ENCODE peak calls at places on chromosomes 4 and X, in seven cellular contexts. F, P, E, T, M, V and Y are unnamed samples. For H3K4me1, the result is how much of the 10 kb centered on the place peaks cover.

GRCh38 chr4:188037003-188037713 is 41.6 kb downstream of the ZFP42 start:
- DNase-seq in F (no peak), P (no peak), E (no peak), T (no peak), M (no peak), V (no peak), Y (no peak)

GRCh38 chr4:174713821-174714220 is 115.2 kb downstream of the GLRA3 start:
- DNase-seq in F (no peak), P (no peak), E (peak), T (no peak), M (no peak), V (no peak), Y (no peak)

GRCh38 chrX:56762220-56762619 is 33.2 kb downstream of the NBDY start:
- DNase-seq in F (no peak), P (no peak), E (no peak), T (no peak), M (no peak), V (no peak), Y (no peak)

GRCh38 chrX:117134983-117135382 is 672.2 kb upstream of the CT83 start:
- DNase-seq in F (no peak), P (no peak), E (no peak), T (no peak), M (no peak), V (no peak), Y (no peak)

GRCh38 chrX:86946569-86946968 is 571.0 kb upstream of the KLHL4 start:
- DNase-seq in F (no peak), P (no peak), E (peak), T (no peak), M (no peak), V (no peak), Y (no peak)

GRCh38 chrX:153933751-153934472 is 925 bp downstream of the NAA10 start:
- DNase-seq in F (no peak), P (no peak), E (peak), T (no peak), M (no peak), V (no peak), Y (no peak)

GRCh38 chrX:10048076-10048475 is 80.9 kb downstream of the CLDN34 start:
- DNase-seq in F (no peak), P (no peak), E (no peak), T (no peak), M (no peak), V (no peak), Y (no peak)

GRCh38 chr4:159048166-159048886 is 54.6 kb upstream of the RAPGEF2 start:
- DNase-seq in F (peak), P (peak), E (peak), T (peak), M (peak), V (peak), Y (peak)

GRCh38 chr4:44319129-44319528 is 129.5 kb downstream of the KCTD8 start:
- DNase-seq in F (no peak), P (no peak), E (no peak), T (no peak), M (no peak), V (no peak), Y (no peak)

GRCh38 chr4:28831867-28832266 is 1888.3 kb upstream of the PCDH7 start:
- DNase-seq in F (no peak), P (no peak), E (no peak), T (no peak), M (no peak), V (no peak), Y (no peak)

GRCh38 chr4:114597410-114598115 is 1.0 kb upstream of the UGT8 start:
- DNase-seq in F (no peak), P (no peak), E (no peak), T (no peak), M (no peak), V (no peak), Y (peak)

GRCh38 chr4:53694666-53695065 is 103.4 kb upstream of the LNX1 start:
- DNase-seq in F (no peak), P (no peak), E (no peak), T (no peak), M (no peak), V (no peak), Y (no peak)

GRCh38 chr4:82519072-82519471 is 42.7 kb downstream of the TMEM150C start:
- DNase-seq in F (no peak), P (no peak), E (no peak), T (no peak), M (no peak), V (no peak), Y (no peak)

GRCh38 chr4:75344915-75345314 is 169.3 kb downstream of the RCHY1 start:
- DNase-seq in F (no peak), P (no peak), E (no peak), T (no peak), M (no peak), V (no peak), Y (no peak)

GRCh38 chr4:80036949-80037348 is 36.1 kb downstream of the ANTXR2 start:
- DNase-seq in F (no peak), P (no peak), E (no peak), T (no peak), M (peak), V (no peak), Y (no peak)

GRCh38 chr4:142984871-142985585 is 138.9 kb upstream of the INPP4B start:
- DNase-seq in F (no peak), P (no peak), E (peak), T (no peak), M (no peak), V (no peak), Y (peak)

GRCh38 chr4:188408244-188409067 is 269.2 kb downstream of the TRIML1 start:
- DNase-seq in F (no peak), P (no peak), E (peak), T (no peak), M (no peak), V (no peak), Y (no peak)

GRCh38 chr4:123553279-123553678 is 156.7 kb downstream of the SPRY1 start:
- DNase-seq in F (no peak), P (no peak), E (no peak), T (no peak), M (no peak), V (no peak), Y (no peak)

GRCh38 chr4:180437601-180438000 is 1805.6 kb upstream of the TENM3 start:
- DNase-seq in F (no peak), P (no peak), E (no peak), T (no peak), M (no peak), V (no peak), Y (no peak)

GRCh38 chr4:187175197-187175596 is 451.5 kb upstream of the FAT1 start:
- DNase-seq in F (no peak), P (no peak), E (no peak), T (no peak), M (no peak), V (no peak), Y (no peak)

GRCh38 chr4:4358093-4358840 is 28.6 kb upstream of the NSG1 start:
- DNase-seq in F (no peak), P (no peak), E (no peak), T (no peak), M (no peak), V (no peak), Y (no peak)

GRCh38 chr4:73007526-73008100 is 61.9 kb downstream of the COX18 start:
- DNase-seq in F (no peak), P (no peak), E (no peak), T (no peak), M (no peak), V (no peak), Y (no peak)

GRCh38 chr4:27638163-27638915 is 777.7 kb downstream of the STIM2 start:
- DNase-seq in F (no peak), P (no peak), E (peak), T (no peak), M (no peak), V (no peak), Y (no peak)

DNA sequence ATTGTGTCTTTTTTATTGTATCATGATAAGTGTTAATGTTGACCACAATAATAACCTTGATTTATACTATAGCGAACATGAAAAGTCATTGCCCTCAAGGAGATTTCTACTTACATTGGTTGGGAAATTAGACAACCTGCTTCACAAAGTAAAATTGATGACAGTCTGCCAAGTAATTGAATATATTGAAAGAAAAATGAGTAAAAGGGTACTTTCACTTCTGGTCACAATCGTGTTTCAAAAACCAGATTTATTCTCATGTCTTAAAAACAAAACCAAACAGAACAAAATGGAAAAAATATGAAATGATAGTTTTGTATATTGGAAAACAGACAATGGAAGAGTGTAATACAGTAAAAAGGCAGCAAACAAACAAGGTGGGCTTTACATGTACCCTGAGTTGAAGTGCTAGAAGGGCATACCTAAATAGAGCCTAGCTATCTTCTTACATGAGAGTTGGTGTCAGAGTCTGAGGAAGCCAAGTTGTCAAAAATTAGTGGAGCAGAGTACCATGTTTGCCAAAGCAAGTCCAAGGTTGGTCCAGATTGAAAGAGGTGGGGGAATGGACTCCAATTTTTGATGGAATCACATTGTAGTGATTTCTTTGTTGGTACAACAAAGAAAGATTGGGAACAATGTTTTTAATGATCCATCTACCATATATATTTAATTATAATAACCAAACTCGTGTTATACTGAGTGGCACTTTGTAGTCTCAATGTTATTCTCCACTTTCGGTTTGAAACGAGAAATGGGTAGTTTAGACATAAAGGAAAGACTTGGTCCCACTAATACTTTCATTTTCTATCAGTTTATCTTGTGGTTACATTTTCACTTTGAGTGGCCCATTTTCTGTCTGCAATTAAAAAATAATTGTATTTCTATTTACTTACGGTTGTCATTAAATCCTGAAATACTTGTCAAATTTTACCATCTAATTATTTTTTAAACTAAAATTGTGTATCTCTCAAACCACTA is 775.6 kb downstream of the STIM2 start:
- DNase-seq in F (no peak), P (no peak), E (no peak), T (no peak), M (no peak), V (no peak), Y (no peak)
- H3K4me3 ChIP-seq in F (no peak), P (no peak), E (no peak), T (no peak), M (no peak), V (no peak), Y (no peak)

GRCh38 chr4:89289312-89289711 is 18.3 kb downstream of the GPRIN3 start:
- DNase-seq in F (no peak), P (no peak), E (no peak), T (no peak), M (no peak), V (no peak), Y (no peak)

GRCh38 chr4:89290727-89291126 is 16.9 kb downstream of the GPRIN3 start:
- DNase-seq in F (no peak), P (no peak), E (no peak), T (peak), M (no peak), V (no peak), Y (no peak)

GRCh38 chr4:89288430-89288829 is 19.2 kb downstream of the GPRIN3 start:
- DNase-seq in F (no peak), P (no peak), E (no peak), T (no peak), M (no peak), V (no peak), Y (no peak)

GRCh38 chr4:89285735-89286134 is 21.9 kb downstream of the GPRIN3 start:
- DNase-seq in F (no peak), P (no peak), E (no peak), T (no peak), M (no peak), V (no peak), Y (no peak)

DNA sequence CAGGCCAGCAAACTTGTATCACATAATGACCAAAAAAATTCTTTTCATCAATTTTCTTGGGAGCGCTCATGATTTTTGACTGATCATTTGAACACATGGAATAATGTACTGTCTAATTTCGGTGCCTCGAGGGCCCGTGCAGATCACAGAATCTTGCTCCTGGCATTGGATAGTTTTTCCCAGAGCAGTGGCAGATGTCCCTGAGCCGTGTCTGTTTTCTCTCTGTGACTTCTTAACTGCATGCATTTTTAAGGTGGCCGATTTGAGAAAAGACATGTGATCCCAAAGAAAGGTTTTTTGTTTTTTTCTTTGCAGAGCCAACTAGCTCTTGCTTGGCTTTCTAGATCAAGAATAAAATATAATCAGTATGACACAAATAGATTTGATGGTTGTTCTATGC is 19.7 kb downstream of the GPRIN3 start:
- DNase-seq in F (no peak), P (no peak), E (no peak), T (no peak), M (no peak), V (no peak), Y (no peak)
- H3K4me1 ChIP-seq in F (under half), P (under half), E (under half), T (under half), M (under half), V (under half), Y (under half)

GRCh38 chrX:108537005-108537404 is 97.4 kb downstream of the COL4A5 start:
- DNase-seq in F (peak), P (no peak), E (peak), T (no peak), M (peak), V (no peak), Y (peak)
- TF ChIP-seq CTCF in F (peak), P (peak), E (peak), T (peak), M (peak), V (peak), Y (peak)

GRCh38 chr4:6324999-6325790 is 55.5 kb downstream of the WFS1 start:
- DNase-seq in F (no peak), P (no peak), E (peak), T (peak), M (no peak), V (peak), Y (peak)

GRCh38 chr4:6326312-6327060 is 56.8 kb downstream of the WFS1 start:
- DNase-seq in F (no peak), P (no peak), E (no peak), T (no peak), M (no peak), V (no peak), Y (no peak)

GRCh38 chr4:6325791-6326290 is 56.2 kb downstream of the WFS1 start:
- DNase-seq in F (no peak), P (no peak), E (no peak), T (no peak), M (no peak), V (no peak), Y (no peak)

GRCh38 chr4:6322761-6323566 is 53.3 kb downstream of the WFS1 start:
- DNase-seq in F (no peak), P (no peak), E (no peak), T (no peak), M (no peak), V (no peak), Y (no peak)

DNA sequence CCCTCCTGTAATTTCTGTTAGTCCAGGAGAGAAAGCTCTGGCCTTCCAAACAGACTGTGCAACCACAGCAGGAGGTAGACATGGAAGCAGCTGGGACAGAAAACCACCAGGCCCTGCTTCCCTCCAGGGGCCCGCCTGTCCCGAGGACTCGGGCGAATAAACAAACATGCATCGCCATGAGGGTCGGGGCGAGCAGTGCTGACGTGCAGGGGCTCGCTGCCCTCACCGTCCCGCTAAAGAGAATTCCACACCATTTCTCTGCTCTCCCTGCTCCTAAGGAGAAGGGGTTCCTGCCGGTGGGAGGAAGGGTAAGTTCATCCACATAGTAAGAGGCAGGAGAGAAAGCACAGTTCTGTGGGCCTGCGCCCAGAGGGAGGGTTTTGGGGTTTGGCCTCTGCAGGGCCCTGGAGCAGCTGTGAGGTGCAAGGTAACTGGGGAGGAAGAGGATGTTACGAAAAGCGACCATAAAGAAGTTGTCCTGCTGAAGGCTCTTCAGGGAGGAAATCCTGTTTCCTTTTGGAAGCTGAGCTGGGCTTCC is 54.9 kb downstream of the WFS1 start:
- DNase-seq in F (no peak), P (no peak), E (no peak), T (no peak), M (no peak), V (no peak), Y (no peak)
- H3K4me3 ChIP-seq in F (no peak), P (no peak), E (no peak), T (no peak), M (no peak), V (no peak), Y (no peak)

GRCh38 chr4:1042352-1043025 is 31.1 kb downstream of the FGFRL1 start:
- DNase-seq in F (no peak), P (no peak), E (no peak), T (no peak), M (no peak), V (no peak), Y (no peak)
- H3K4me1 ChIP-seq in F (under half), P (under half), E (under half), T (under half), M (under half), V (under half), Y (under half)

GRCh38 chrX:53227224-53227765 is 2.3 kb upstream of the KDM5C start:
- DNase-seq in F (no peak), P (no peak), E (no peak), T (no peak), M (no peak), V (no peak), Y (no peak)

GRCh38 chrX:53223955-53224859 is 800 bp downstream of the KDM5C start:
- DNase-seq in F (no peak), P (no peak), E (peak), T (no peak), M (no peak), V (no peak), Y (peak)

GRCh38 chrX:53224860-53225797 is at the start of gene KDM5C:
- DNase-seq in F (peak), P (peak), E (peak), T (peak), M (peak), V (peak), Y (peak)

DNA sequence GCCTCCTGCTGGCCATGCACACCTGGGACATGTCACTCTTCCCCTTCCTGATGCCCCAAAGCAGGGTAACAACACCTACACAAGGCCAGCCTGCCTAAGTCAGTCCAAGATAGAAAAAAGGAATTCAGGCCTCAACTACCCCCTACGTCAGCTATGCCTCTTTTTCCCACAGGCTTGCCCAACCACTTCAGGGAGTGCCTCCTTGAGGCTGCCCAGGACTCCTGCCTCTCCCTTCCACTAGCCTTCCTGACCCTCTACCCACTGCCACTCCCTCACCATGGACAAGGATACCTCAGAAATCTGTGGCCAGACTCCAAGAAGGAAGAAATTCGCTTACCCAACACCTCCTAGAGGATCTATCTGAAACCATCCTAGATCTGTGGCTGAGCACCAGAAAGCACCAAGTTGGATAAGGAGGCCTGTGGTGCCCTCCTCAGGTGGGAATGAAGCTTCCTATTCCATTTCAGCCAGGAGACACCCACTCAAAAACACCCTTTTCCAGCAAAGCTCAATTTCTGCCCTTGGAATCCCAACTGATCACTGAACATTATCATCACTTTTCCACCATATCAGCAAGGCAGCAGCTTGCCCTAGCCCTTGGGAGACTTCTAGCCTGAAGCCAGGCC is 1.8 kb downstream of the KDM5C start:
- DNase-seq in F (no peak), P (no peak), E (peak), T (no peak), M (peak), V (no peak), Y (peak)
- TF ChIP-seq CTCF in F (peak), P (no peak), E (peak), T (no peak), M (no peak), V (no peak), Y (no peak)

GRCh38 chr4:185003596-185004351 is 14.5 kb upstream of the HELT start:
- DNase-seq in F (no peak), P (peak), E (no peak), T (no peak), M (no peak), V (no peak), Y (no peak)

GRCh38 chr4:185002784-185003183 is 15.5 kb upstream of the HELT start:
- DNase-seq in F (no peak), P (peak), E (no peak), T (no peak), M (no peak), V (no peak), Y (no peak)

GRCh38 chr4:185004562-185005208 is 13.6 kb upstream of the HELT start:
- DNase-seq in F (peak), P (peak), E (no peak), T (peak), M (peak), V (peak), Y (peak)

GRCh38 chr4:185005209-185005819 is 13.0 kb upstream of the HELT start:
- DNase-seq in F (peak), P (peak), E (peak), T (peak), M (peak), V (peak), Y (peak)
- H3K4me3 ChIP-seq in F (peak), P (peak), E (no peak), T (no peak), M (no peak), V (peak), Y (peak)